ENCODE peak calls at places on chromosomes 4 and X, in seven cellular contexts. One of them, this sample, is unnamed.

GRCh38 chr4:172736046-172736445 is 432.6 kb upstream of the GALNT7 start:
- DNase-seq in Panc1: no peak
- DNase-seq in BE2C: no peak
- DNase-seq in body of pancreas: no peak
- DNase-seq in astrocyte of the spinal cord: no peak
- DNase-seq in mucosa of descending colon: no peak
- DNase-seq in astrocyte: no peak
- DNase-seq in this sample: no peak

GRCh38 chr4:38203609-38204008 is 243.4 kb downstream of the PTTG2 start:
- DNase-seq in BE2C: no peak
- DNase-seq in mucosa of descending colon: no peak
- DNase-seq in astrocyte of the spinal cord: no peak
- DNase-seq in body of pancreas: no peak
- DNase-seq in astrocyte: no peak
- DNase-seq in Panc1: no peak
- DNase-seq in this sample: no peak

GRCh38 chr4:1413221-1413663 is 7.0 kb upstream of the NKX1-1 start:
- DNase-seq in mucosa of descending colon: no peak
- DNase-seq in body of pancreas: no peak
- DNase-seq in astrocyte: no peak
- DNase-seq in astrocyte of the spinal cord: no peak
- DNase-seq in BE2C: no peak
- DNase-seq in Panc1: no peak
- DNase-seq in this sample: no peak

GRCh38 chrX:49185062-49185394 is 1.1 kb downstream of the PRICKLE3 start:
- DNase-seq in Panc1: no peak
- DNase-seq in BE2C: no peak
- DNase-seq in astrocyte of the spinal cord: no peak
- DNase-seq in astrocyte: no peak
- DNase-seq in body of pancreas: no peak
- DNase-seq in mucosa of descending colon: no peak
- DNase-seq in this sample: no peak

GRCh38 chr4:57151481-57151880 is 41.3 kb upstream of the IGFBP7 start:
- DNase-seq in body of pancreas: no peak
- DNase-seq in mucosa of descending colon: no peak
- DNase-seq in BE2C: no peak
- DNase-seq in Panc1: no peak
- DNase-seq in astrocyte: no peak
- DNase-seq in astrocyte of the spinal cord: no peak
- DNase-seq in this sample: no peak

GRCh38 chr4:128876194-128876593 is 66.7 kb downstream of the JADE1 start:
- DNase-seq in astrocyte: no peak
- DNase-seq in body of pancreas: no peak
- DNase-seq in BE2C: no peak
- DNase-seq in Panc1: no peak
- DNase-seq in astrocyte of the spinal cord: no peak
- DNase-seq in mucosa of descending colon: no peak
- DNase-seq in this sample: no peak

GRCh38 chr4:153005914-153006381 is 69.8 kb downstream of the FHDC1 start:
- DNase-seq in BE2C: no peak
- DNase-seq in Panc1: no peak
- DNase-seq in body of pancreas: no peak
- DNase-seq in astrocyte: no peak
- DNase-seq in astrocyte of the spinal cord: no peak
- DNase-seq in mucosa of descending colon: no peak
- DNase-seq in this sample: no peak

GRCh38 chr4:107564326-107564725 is 155.7 kb downstream of the PAPSS1 start:
- DNase-seq in astrocyte of the spinal cord: peak
- DNase-seq in astrocyte: peak
- DNase-seq in BE2C: no peak
- DNase-seq in Panc1: no peak
- DNase-seq in mucosa of descending colon: no peak
- DNase-seq in body of pancreas: no peak
- DNase-seq in this sample: no peak

GRCh38 chrX:150649096-150649870 is 43.9 kb upstream of the MTMR1 start:
- DNase-seq in astrocyte: peak
- DNase-seq in mucosa of descending colon: no peak
- DNase-seq in BE2C: peak
- DNase-seq in body of pancreas: no peak
- DNase-seq in Panc1: no peak
- DNase-seq in astrocyte of the spinal cord: peak
- DNase-seq in this sample: no peak

GRCh38 chrX:74923942-74924448 is 1.3 kb downstream of the NEXMIF start:
- DNase-seq in BE2C: no peak
- DNase-seq in astrocyte: no peak
- DNase-seq in Panc1: no peak
- DNase-seq in astrocyte of the spinal cord: no peak
- DNase-seq in body of pancreas: peak
- DNase-seq in mucosa of descending colon: peak
- DNase-seq in this sample: peak

GRCh38 chr4:160835789-160836188 is 1328.0 kb downstream of the FSTL5 start:
- DNase-seq in body of pancreas: peak
- DNase-seq in astrocyte: no peak
- DNase-seq in Panc1: no peak
- DNase-seq in astrocyte of the spinal cord: no peak
- DNase-seq in mucosa of descending colon: no peak
- DNase-seq in BE2C: no peak
- DNase-seq in this sample: no peak

GRCh38 chr4:112520598-112521122 is 4.7 kb upstream of the NEUROG2 start:
- DNase-seq in Panc1: no peak
- DNase-seq in astrocyte of the spinal cord: no peak
- DNase-seq in body of pancreas: no peak
- DNase-seq in BE2C: no peak
- DNase-seq in astrocyte: no peak
- DNase-seq in mucosa of descending colon: no peak
- DNase-seq in this sample: no peak

GRCh38 chr4:15469402-15470148 is at the start of gene CC2D2A:
- DNase-seq in astrocyte: peak
- DNase-seq in body of pancreas: peak
- DNase-seq in BE2C: no peak
- DNase-seq in Panc1: no peak
- DNase-seq in mucosa of descending colon: no peak
- DNase-seq in astrocyte of the spinal cord: peak
- DNase-seq in this sample: no peak

GRCh38 chr4:10102193-10102980 is 14.2 kb downstream of the WDR1 start:
- DNase-seq in mucosa of descending colon: no peak
- DNase-seq in body of pancreas: no peak
- DNase-seq in astrocyte: no peak
- DNase-seq in astrocyte of the spinal cord: no peak
- DNase-seq in BE2C: no peak
- DNase-seq in Panc1: no peak
- DNase-seq in this sample: no peak

GRCh38 chrX:120251471-120252011 is 929 bp downstream of the ZBTB33 start:
- DNase-seq in body of pancreas: peak
- DNase-seq in BE2C: peak
- DNase-seq in astrocyte of the spinal cord: peak
- DNase-seq in astrocyte: peak
- DNase-seq in Panc1: no peak
- DNase-seq in mucosa of descending colon: peak
- DNase-seq in this sample: peak

GRCh38 chr4:184417802-184418511 is 56.4 kb downstream of the IRF2 start:
- DNase-seq in mucosa of descending colon: no peak
- DNase-seq in Panc1: peak
- DNase-seq in astrocyte of the spinal cord: peak
- DNase-seq in BE2C: no peak
- DNase-seq in astrocyte: peak
- DNase-seq in body of pancreas: no peak
- DNase-seq in this sample: peak

GRCh38 chr4:42142586-42142985 is 9.9 kb downstream of the BEND4 start:
- DNase-seq in BE2C: no peak
- DNase-seq in Panc1: no peak
- DNase-seq in astrocyte of the spinal cord: no peak
- DNase-seq in body of pancreas: no peak
- DNase-seq in mucosa of descending colon: no peak
- DNase-seq in astrocyte: no peak
- DNase-seq in this sample: no peak

GRCh38 chr4:151276787-151277557 is at the start of gene PRSS48:
- DNase-seq in Panc1: peak
- DNase-seq in astrocyte of the spinal cord: peak
- DNase-seq in astrocyte: peak
- DNase-seq in mucosa of descending colon: peak
- DNase-seq in BE2C: peak
- DNase-seq in body of pancreas: peak
- DNase-seq in this sample: peak

GRCh38 chr4:120857312-120857711 is 65.2 kb downstream of the PRDM5 start:
- DNase-seq in BE2C: no peak
- DNase-seq in astrocyte of the spinal cord: peak
- DNase-seq in astrocyte: peak
- DNase-seq in body of pancreas: no peak
- DNase-seq in mucosa of descending colon: no peak
- DNase-seq in Panc1: no peak
- DNase-seq in this sample: no peak

DNA sequence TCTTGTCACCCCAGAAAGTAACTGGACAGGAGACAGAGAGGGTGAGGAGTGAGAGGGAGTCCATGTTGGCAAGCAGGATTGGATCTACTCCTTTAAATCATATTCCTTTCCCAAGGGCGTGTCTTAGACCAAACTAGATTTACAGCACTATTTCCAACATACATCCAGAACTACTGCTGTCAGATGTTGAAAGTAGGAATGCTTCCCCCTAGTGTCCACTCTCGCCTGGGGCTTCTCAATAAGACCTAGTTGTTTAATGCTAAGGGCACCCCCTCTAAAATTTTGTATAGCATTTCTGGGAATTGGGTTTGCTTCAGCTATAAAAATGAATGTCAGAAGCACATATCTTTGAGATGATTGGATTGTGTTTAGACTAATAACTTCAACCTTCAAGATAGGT is 13.3 kb downstream of the OFD1 start:
- DNase-seq in Panc1: no peak
- DNase-seq in body of pancreas: peak
- DNase-seq in BE2C: peak
- DNase-seq in astrocyte of the spinal cord: peak
- DNase-seq in mucosa of descending colon: no peak
- DNase-seq in astrocyte: peak
- DNase-seq in this sample: no peak
- TF ChIP-seq CTCF in Panc1: peak
- TF ChIP-seq CTCF in body of pancreas: no peak
- TF ChIP-seq CTCF in BE2C: peak
- TF ChIP-seq CTCF in astrocyte of the spinal cord: peak
- TF ChIP-seq CTCF in mucosa of descending colon: no peak
- TF ChIP-seq CTCF in astrocyte: peak
- TF ChIP-seq CTCF in this sample: peak

GRCh38 chr4:54066718-54067129 is 2.3 kb upstream of the CHIC2 start:
- DNase-seq in astrocyte of the spinal cord: no peak
- DNase-seq in BE2C: no peak
- DNase-seq in mucosa of descending colon: no peak
- DNase-seq in Panc1: no peak
- DNase-seq in astrocyte: no peak
- DNase-seq in body of pancreas: peak
- DNase-seq in this sample: no peak

GRCh38 chr4:54065282-54066087 is 1.1 kb upstream of the CHIC2 start:
- DNase-seq in body of pancreas: no peak
- DNase-seq in astrocyte of the spinal cord: no peak
- DNase-seq in astrocyte: no peak
- DNase-seq in BE2C: no peak
- DNase-seq in mucosa of descending colon: no peak
- DNase-seq in Panc1: no peak
- DNase-seq in this sample: no peak

GRCh38 chr4:54064317-54065275 is at the start of gene CHIC2:
- DNase-seq in BE2C: peak
- DNase-seq in astrocyte: peak
- DNase-seq in astrocyte of the spinal cord: peak
- DNase-seq in mucosa of descending colon: peak
- DNase-seq in body of pancreas: peak
- DNase-seq in Panc1: no peak
- DNase-seq in this sample: peak

GRCh38 chr4:54067163-54067562 is 2.8 kb upstream of the CHIC2 start:
- DNase-seq in mucosa of descending colon: peak
- DNase-seq in Panc1: no peak
- DNase-seq in astrocyte: peak
- DNase-seq in astrocyte of the spinal cord: peak
- DNase-seq in body of pancreas: peak
- DNase-seq in BE2C: no peak
- DNase-seq in this sample: no peak

DNA sequence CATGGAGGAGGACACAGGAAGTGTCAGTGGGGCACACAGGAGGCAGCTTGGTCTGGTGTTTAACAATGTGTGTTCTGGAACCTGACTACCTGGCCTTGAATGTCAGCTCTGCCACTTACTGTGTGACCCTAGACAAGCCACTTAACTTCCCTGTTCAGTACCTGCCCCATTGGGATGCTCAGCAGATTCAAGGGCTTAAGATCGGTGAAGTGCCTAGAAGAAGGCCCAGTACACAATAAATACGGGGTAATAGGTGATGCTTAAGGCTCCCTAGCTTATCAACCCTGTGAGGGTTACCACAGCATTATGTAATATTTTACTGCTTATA is 1.6 kb upstream of the CHIC2 start:
- DNase-seq in body of pancreas: no peak
- DNase-seq in Panc1: no peak
- DNase-seq in astrocyte of the spinal cord: no peak
- DNase-seq in BE2C: no peak
- DNase-seq in astrocyte: no peak
- DNase-seq in mucosa of descending colon: no peak
- DNase-seq in this sample: no peak
- H3K4me3 ChIP-seq in body of pancreas: no peak
- H3K4me3 ChIP-seq in Panc1: no peak
- H3K4me3 ChIP-seq in astrocyte of the spinal cord: no peak
- H3K4me3 ChIP-seq in BE2C: no peak
- H3K4me3 ChIP-seq in astrocyte: no peak
- H3K4me3 ChIP-seq in mucosa of descending colon: no peak
- H3K4me3 ChIP-seq in this sample: no peak

GRCh38 chr4:72984351-72984750 is 85.2 kb downstream of the COX18 start:
- DNase-seq in BE2C: no peak
- DNase-seq in body of pancreas: no peak
- DNase-seq in astrocyte: no peak
- DNase-seq in astrocyte of the spinal cord: no peak
- DNase-seq in Panc1: no peak
- DNase-seq in mucosa of descending colon: no peak
- DNase-seq in this sample: no peak

GRCh38 chr4:72993876-72994275 is 75.6 kb downstream of the COX18 start:
- DNase-seq in body of pancreas: no peak
- DNase-seq in astrocyte of the spinal cord: no peak
- DNase-seq in mucosa of descending colon: no peak
- DNase-seq in BE2C: no peak
- DNase-seq in Panc1: no peak
- DNase-seq in astrocyte: no peak
- DNase-seq in this sample: no peak

GRCh38 chr4:72991889-72992288 is 77.6 kb downstream of the COX18 start:
- DNase-seq in mucosa of descending colon: no peak
- DNase-seq in BE2C: no peak
- DNase-seq in Panc1: no peak
- DNase-seq in astrocyte of the spinal cord: no peak
- DNase-seq in astrocyte: peak
- DNase-seq in body of pancreas: no peak
- DNase-seq in this sample: no peak

GRCh38 chr4:72983706-72984105 is 85.8 kb downstream of the COX18 start:
- DNase-seq in mucosa of descending colon: no peak
- DNase-seq in astrocyte: no peak
- DNase-seq in BE2C: no peak
- DNase-seq in astrocyte of the spinal cord: no peak
- DNase-seq in Panc1: no peak
- DNase-seq in body of pancreas: no peak
- DNase-seq in this sample: no peak

GRCh38 chr4:72987741-72988729 is 81.5 kb downstream of the COX18 start:
- DNase-seq in astrocyte of the spinal cord: peak
- DNase-seq in mucosa of descending colon: no peak
- DNase-seq in astrocyte: peak
- DNase-seq in Panc1: no peak
- DNase-seq in body of pancreas: no peak
- DNase-seq in BE2C: no peak
- DNase-seq in this sample: no peak
- TF ChIP-seq CTCF in astrocyte of the spinal cord: peak
- TF ChIP-seq CTCF in mucosa of descending colon: no peak
- TF ChIP-seq CTCF in astrocyte: no peak
- TF ChIP-seq CTCF in Panc1: no peak
- TF ChIP-seq CTCF in body of pancreas: no peak
- TF ChIP-seq CTCF in BE2C: no peak
- TF ChIP-seq CTCF in this sample: no peak

GRCh38 chrX:9342581-9343051 is 122.2 kb upstream of the TBL1X start:
- DNase-seq in BE2C: peak
- DNase-seq in Panc1: no peak
- DNase-seq in mucosa of descending colon: peak
- DNase-seq in astrocyte: peak
- DNase-seq in astrocyte of the spinal cord: peak
- DNase-seq in body of pancreas: peak
- DNase-seq in this sample: peak
- H3K4me3 ChIP-seq in BE2C: peak
- H3K4me3 ChIP-seq in Panc1: peak
- H3K4me3 ChIP-seq in mucosa of descending colon: no peak
- H3K4me3 ChIP-seq in astrocyte: peak
- H3K4me3 ChIP-seq in astrocyte of the spinal cord: no peak
- H3K4me3 ChIP-seq in body of pancreas: no peak
- H3K4me3 ChIP-seq in this sample: no peak